ENCODE peak calls at places on chromosome 4, in nine cellular contexts. B, E, M, R, A, J, H, P and K are unnamed samples.

GRCh38 chr4:148632476-148632875 is 190.3 kb upstream of the NR3C2 start:
- DNase-seq in B (no peak), E (no peak), M (no peak), R (no peak), A (no peak), J (no peak), H (no peak), P (no peak), K (no peak)

GRCh38 chr4:118348886-118349285 is 3.9 kb downstream of the PRSS12 start:
- DNase-seq in B (no peak), E (no peak), M (no peak), R (no peak), A (no peak), J (no peak), H (no peak), P (no peak), K (no peak)

GRCh38 chr4:1777822-1778641 is 15.1 kb upstream of the FGFR3 start:
- DNase-seq in B (no peak), E (no peak), M (no peak), R (no peak), A (no peak), J (peak), H (no peak), P (no peak), K (no peak)

GRCh38 chr4:17957689-17958088 is 63.9 kb downstream of the LCORL start:
- DNase-seq in B (no peak), E (no peak), M (no peak), R (no peak), A (no peak), J (no peak), H (no peak), P (no peak), K (no peak)

GRCh38 chr4:3010577-3010976 is 47.2 kb downstream of the GRK4 start:
- DNase-seq in B (no peak), E (no peak), M (no peak), R (no peak), A (no peak), J (no peak), H (no peak), P (no peak), K (no peak)

GRCh38 chr4:164659765-164660164 is 94.2 kb upstream of the SMIM31 start:
- DNase-seq in B (no peak), E (no peak), M (no peak), R (no peak), A (no peak), J (no peak), H (no peak), P (no peak), K (no peak)

GRCh38 chr4:87103691-87104187 is 116.7 kb downstream of the KLHL8 start:
- DNase-seq in B (no peak), E (no peak), M (no peak), R (peak), A (no peak), J (no peak), H (no peak), P (no peak), K (no peak)

GRCh38 chr4:67273676-67274075 is 271.6 kb downstream of the CENPC start:
- DNase-seq in B (no peak), E (no peak), M (no peak), R (no peak), A (no peak), J (no peak), H (no peak), P (no peak), K (no peak)

GRCh38 chr4:83342476-83342875 is 7.8 kb upstream of the HPSE start:
- DNase-seq in B (no peak), E (no peak), M (no peak), R (no peak), A (no peak), J (no peak), H (no peak), P (no peak), K (no peak)

GRCh38 chr4:123631699-123632098 is 235.1 kb downstream of the SPRY1 start:
- DNase-seq in B (no peak), E (no peak), M (no peak), R (no peak), A (no peak), J (no peak), H (no peak), P (no peak), K (no peak)

GRCh38 chr4:51943221-51943620 is 76.9 kb downstream of the LRRC66 start:
- DNase-seq in B (no peak), E (no peak), M (no peak), R (no peak), A (no peak), J (no peak), H (no peak), P (no peak), K (no peak)

GRCh38 chr4:3445829-3446545 is 4.2 kb downstream of the HGFAC start:
- DNase-seq in B (no peak), E (no peak), M (no peak), R (no peak), A (no peak), J (no peak), H (no peak), P (no peak), K (no peak)

GRCh38 chr4:15926486-15926885 is 12.1 kb downstream of the FGFBP1 start:
- DNase-seq in B (no peak), E (no peak), M (no peak), R (no peak), A (no peak), J (no peak), H (no peak), P (no peak), K (no peak)

GRCh38 chr4:85603437-85604336 is 128.7 kb downstream of the ARHGAP24 start:
- DNase-seq in B (no peak), E (no peak), M (no peak), R (no peak), A (no peak), J (no peak), H (no peak), P (no peak), K (no peak)

GRCh38 chr4:158996669-158997074 is 106.2 kb upstream of the RAPGEF2 start:
- DNase-seq in B (peak), E (no peak), M (no peak), R (no peak), A (no peak), J (no peak), H (no peak), P (no peak), K (no peak)

GRCh38 chr4:6008092-6008551 is 10.1 kb downstream of the C4orf50 start:
- DNase-seq in B (no peak), E (no peak), M (no peak), R (no peak), A (no peak), J (no peak), H (no peak), P (no peak), K (no peak)